ENCODE peak calls at places on chromosomes 1 and 21, in seven cellular contexts. X, L, V, E, I, D and P are unnamed samples.

GRCh38 chr1:243559575-243560172 is 290.4 kb downstream of the AKT3 start:
- DNase-seq in X (no peak), L (no peak), E (no peak), I (peak; percentile 85), D (no peak), V (peak; percentile 66), P (no peak)

GRCh38 chr1:168089979-168090337 is 46.8 kb downstream of the GPR161 start:
- DNase-seq in V (no peak), L (no peak), D (no peak), E (no peak), I (no peak), X (no peak), P (no peak)

GRCh38 chr21:19607983-19608668 is 1204.5 kb upstream of the TMPRSS15 start:
- DNase-seq in L (no peak), X (no peak), V (peak; percentile 65), I (no peak), E (no peak), D (no peak), P (no peak)

GRCh38 chr1:204573563-204573925 is 57.3 kb downstream of the MDM4 start:
- DNase-seq in V (peak; percentile 16), E (no peak), I (peak; percentile 45), X (peak; percentile 34), D (no peak), L (no peak), P (peak; percentile 58)

GRCh38 chr1:10520497-10520896 is 45.7 kb downstream of the PEX14 start:
- DNase-seq in L (no peak), E (no peak), I (no peak), X (no peak), D (no peak), V (no peak), P (no peak)

GRCh38 chr1:155873860-155874259 is 14.5 kb downstream of the SYT11 start:
- DNase-seq in D (no peak), E (no peak), I (peak; percentile 56), V (peak; percentile 18), X (no peak), L (no peak), P (peak; percentile 90)

GRCh38 chr1:110380667-110381283 is 10.1 kb downstream of the SLC16A4 start:
- DNase-seq in L (no peak), D (no peak), X (no peak), E (no peak), V (peak; percentile 95), I (peak; percentile 95), P (no peak)

GRCh38 chr1:153404768-153405167 is 11.6 kb upstream of the S100A7A start:
- DNase-seq in D (peak; percentile 65), L (no peak), X (peak; percentile 43), I (no peak), V (no peak), E (peak; percentile 54), P (peak; percentile 18)

GRCh38 chr1:19775317-19775716 is 24.4 kb downstream of the TMCO4 start:
- DNase-seq in L (no peak), E (no peak), D (no peak), I (peak; percentile 18), X (no peak), V (no peak), P (peak; percentile 62)

GRCh38 chr1:117110774-117111173 is 10.8 kb downstream of the TRIM45 start:
- DNase-seq in D (no peak), E (no peak), I (peak; percentile 76), X (no peak), L (no peak), V (peak; percentile 31), P (peak; percentile 57)

GRCh38 chr1:117695796-117696505 is 90.1 kb downstream of the TENT5C start:
- DNase-seq in I (peak; percentile 95), L (no peak), D (no peak), V (peak; percentile 80), X (no peak), E (no peak), P (peak; percentile 92)

GRCh38 chr1:206579747-206580437 is 32.4 kb downstream of the EIF2D start:
- DNase-seq in X (peak; percentile 68), D (peak; percentile 92), V (no peak), E (peak; percentile 88), I (peak; percentile 34), L (no peak), P (peak; percentile 97)

GRCh38 chr1:169288011-169288414 is 79.6 kb downstream of the NME7 start:
- DNase-seq in E (no peak), X (no peak), V (peak; percentile 65), L (no peak), I (peak; percentile 59), D (no peak), P (peak; percentile 83)

GRCh38 chr1:109476825-109477224 is 6.9 kb upstream of the ATXN7L2 start:
- DNase-seq in E (no peak), I (no peak), D (no peak), V (no peak), X (no peak), L (no peak), P (no peak)

GRCh38 chr1:27517907-27518718 is 28.1 kb upstream of the WASF2 start:
- DNase-seq in E (no peak), V (no peak), L (no peak), X (no peak), D (no peak), I (no peak), P (peak; percentile 67)

GRCh38 chr1:19636065-19636464 is 8.0 kb upstream of the NBL1 start:
- DNase-seq in I (no peak), V (no peak), L (no peak), D (no peak), E (no peak), X (no peak), P (no peak)

GRCh38 chr1:246564839-246565750 is 966 bp downstream of the TFB2M start:
- DNase-seq in X (no peak), D (no peak), I (no peak), V (no peak), L (no peak), E (no peak), P (no peak)

GRCh38 chr1:85322655-85323054 is 46.2 kb upstream of the BCL10 start:
- DNase-seq in E (no peak), L (no peak), I (peak; percentile 73), D (no peak), V (peak; percentile 46), X (no peak), P (peak; percentile 52)

GRCh38 chr1:172733815-172734214 is 74.9 kb downstream of the FASLG start:
- DNase-seq in V (no peak), E (no peak), I (no peak), L (no peak), D (no peak), X (no peak), P (no peak)

GRCh38 chr1:56525463-56526155 is 53.8 kb downstream of the PLPP3 start:
- DNase-seq in X (no peak), V (peak; percentile 17), D (peak; percentile 6), L (no peak), E (no peak), I (peak; percentile 33), P (peak; percentile 68)

GRCh38 chr21:29513535-29513934 is 214.8 kb downstream of the BACH1 start:
- DNase-seq in X (no peak), I (no peak), D (no peak), L (no peak), E (no peak), V (no peak), P (no peak)

GRCh38 chr1:110494522-110495406 is 24.2 kb downstream of the KCNA10 start:
- DNase-seq in D (no peak), L (no peak), E (no peak), V (no peak), I (no peak), X (no peak), P (no peak)

GRCh38 chr1:35931424-35932157 is 686 bp downstream of the AGO3 start:
- DNase-seq in E (no peak), I (peak; percentile 18), D (no peak), X (no peak), V (peak; percentile 13), L (no peak), P (peak; percentile 31)